ENCODE peak calls at places on chromosome 10, in four cellular contexts. One of them, this sample, is unnamed.

GRCh38 chr10:34954142-34954541 is 136.0 kb downstream of the CUL2 start:
- DNase-seq in activated T-cell treated with anti-CD3 and anti-CD28 coated beads, Interleukin-2, amount 50 U/mL, for 1 hour: no peak
- DNase-seq in HuH-7.5: no peak
- DNase-seq in right cardiac atrium: no peak
- DNase-seq in this sample: no peak

GRCh38 chr10:129023057-129023456 is 444.0 kb upstream of the MGMT start:
- DNase-seq in right cardiac atrium: peak
- DNase-seq in HuH-7.5: no peak
- DNase-seq in activated T-cell treated with anti-CD3 and anti-CD28 coated beads, Interleukin-2, amount 50 U/mL, for 1 hour: no peak
- DNase-seq in this sample: no peak

GRCh38 chr10:129151281-129151680 is 315.8 kb upstream of the MGMT start:
- DNase-seq in right cardiac atrium: no peak
- DNase-seq in activated T-cell treated with anti-CD3 and anti-CD28 coated beads, Interleukin-2, amount 50 U/mL, for 1 hour: no peak
- DNase-seq in HuH-7.5: no peak
- DNase-seq in this sample: no peak

GRCh38 chr10:119940487-119940886 is 48.0 kb downstream of the SEC23IP start:
- DNase-seq in right cardiac atrium: no peak
- DNase-seq in HuH-7.5: no peak
- DNase-seq in activated T-cell treated with anti-CD3 and anti-CD28 coated beads, Interleukin-2, amount 50 U/mL, for 1 hour: no peak
- DNase-seq in this sample: peak

GRCh38 chr10:23694921-23695824 is 256.3 kb downstream of the OTUD1 start:
- DNase-seq in right cardiac atrium: peak
- DNase-seq in HuH-7.5: no peak
- DNase-seq in activated T-cell treated with anti-CD3 and anti-CD28 coated beads, Interleukin-2, amount 50 U/mL, for 1 hour: no peak
- DNase-seq in this sample: no peak

GRCh38 chr10:14605231-14605925 is 169.3 kb downstream of the FAM107B start:
- DNase-seq in HuH-7.5: no peak
- DNase-seq in right cardiac atrium: no peak
- DNase-seq in activated T-cell treated with anti-CD3 and anti-CD28 coated beads, Interleukin-2, amount 50 U/mL, for 1 hour: no peak
- DNase-seq in this sample: peak

GRCh38 chr10:75512534-75512933 is 81.1 kb downstream of the LRMDA start:
- DNase-seq in HuH-7.5: no peak
- DNase-seq in activated T-cell treated with anti-CD3 and anti-CD28 coated beads, Interleukin-2, amount 50 U/mL, for 1 hour: no peak
- DNase-seq in right cardiac atrium: peak
- DNase-seq in this sample: no peak

GRCh38 chr10:79034271-79034876 is 34.4 kb upstream of the ZMIZ1 start:
- DNase-seq in right cardiac atrium: peak
- DNase-seq in HuH-7.5: no peak
- DNase-seq in activated T-cell treated with anti-CD3 and anti-CD28 coated beads, Interleukin-2, amount 50 U/mL, for 1 hour: no peak
- DNase-seq in this sample: no peak